ENCODE peak calls at places on chromosomes 11 and 22, in seven cellular contexts. One of them, this sample, is unnamed.

GRCh38 chr22:19663821-19664325 is 50.4 kb upstream of the SEPTIN5 start:
- DNase-seq in GM12864: no peak
- DNase-seq in A172: peak
- DNase-seq in cortex of kidney: no peak
- DNase-seq in A549: no peak
- DNase-seq in ELR: peak
- DNase-seq in anterior cingulate cortex: no peak
- DNase-seq in this sample: peak

GRCh38 chr22:22691055-22691454 is 46.6 kb downstream of the GGTLC2 start:
- DNase-seq in GM12864: no peak
- DNase-seq in A172: no peak
- DNase-seq in cortex of kidney: no peak
- DNase-seq in A549: no peak
- DNase-seq in ELR: no peak
- DNase-seq in anterior cingulate cortex: no peak
- DNase-seq in this sample: no peak

GRCh38 chr22:40732996-40733292 is 53.7 kb downstream of the MCHR1 start:
- DNase-seq in GM12864: no peak
- DNase-seq in A172: no peak
- DNase-seq in cortex of kidney: no peak
- DNase-seq in A549: no peak
- DNase-seq in ELR: no peak
- DNase-seq in anterior cingulate cortex: no peak
- DNase-seq in this sample: no peak

GRCh38 chr11:2325719-2326118 is 23.9 kb downstream of the TSPAN32 start:
- DNase-seq in GM12864: no peak
- DNase-seq in A172: peak
- DNase-seq in cortex of kidney: no peak
- DNase-seq in A549: no peak
- DNase-seq in ELR: no peak
- DNase-seq in anterior cingulate cortex: no peak
- DNase-seq in this sample: peak

GRCh38 chr11:47609675-47610074 is 15.5 kb upstream of the C1QTNF4 start:
- DNase-seq in GM12864: no peak
- DNase-seq in A172: no peak
- DNase-seq in cortex of kidney: no peak
- DNase-seq in A549: no peak
- DNase-seq in ELR: no peak
- DNase-seq in anterior cingulate cortex: no peak
- DNase-seq in this sample: no peak

GRCh38 chr11:62392944-62393628 is 25.7 kb upstream of the SCGB1A1 start:
- DNase-seq in GM12864: no peak
- DNase-seq in A172: peak
- DNase-seq in cortex of kidney: no peak
- DNase-seq in A549: peak
- DNase-seq in ELR: peak
- DNase-seq in anterior cingulate cortex: no peak
- DNase-seq in this sample: no peak

GRCh38 chr11:35418847-35419712 is at the start of gene SLC1A2:
- DNase-seq in GM12864: no peak
- DNase-seq in A172: no peak
- DNase-seq in cortex of kidney: no peak
- DNase-seq in A549: peak
- DNase-seq in ELR: peak
- DNase-seq in anterior cingulate cortex: peak
- DNase-seq in this sample: peak

GRCh38 chr11:102111787-102112653 is 1.8 kb downstream of the YAP1 start:
- DNase-seq in GM12864: no peak
- DNase-seq in A172: peak
- DNase-seq in cortex of kidney: no peak
- DNase-seq in A549: peak
- DNase-seq in ELR: peak
- DNase-seq in anterior cingulate cortex: no peak
- DNase-seq in this sample: peak

GRCh38 chr11:74559934-74560309 is 32.5 kb upstream of the POLD3 start:
- DNase-seq in GM12864: no peak
- DNase-seq in A172: peak
- DNase-seq in cortex of kidney: no peak
- DNase-seq in A549: peak
- DNase-seq in ELR: peak
- DNase-seq in anterior cingulate cortex: no peak
- DNase-seq in this sample: peak

GRCh38 chr11:61477734-61478148 is 30.8 kb upstream of the LRRC10B start:
- DNase-seq in GM12864: no peak
- DNase-seq in A172: no peak
- DNase-seq in cortex of kidney: no peak
- DNase-seq in A549: peak
- DNase-seq in ELR: peak
- DNase-seq in anterior cingulate cortex: peak
- DNase-seq in this sample: peak

GRCh38 chr11:115500547-115501503 is 3.4 kb downstream of the CADM1 start:
- DNase-seq in GM12864: no peak
- DNase-seq in A172: no peak
- DNase-seq in cortex of kidney: no peak
- DNase-seq in A549: no peak
- DNase-seq in ELR: no peak
- DNase-seq in anterior cingulate cortex: no peak
- DNase-seq in this sample: no peak

GRCh38 chr11:75771646-75772410 is 3.2 kb downstream of the DGAT2 start:
- DNase-seq in GM12864: no peak
- DNase-seq in A172: peak
- DNase-seq in cortex of kidney: no peak
- DNase-seq in A549: no peak
- DNase-seq in ELR: peak
- DNase-seq in anterior cingulate cortex: no peak
- DNase-seq in this sample: peak

GRCh38 chr11:120465921-120466534 is 45.5 kb upstream of the GRIK4 start:
- DNase-seq in GM12864: no peak
- DNase-seq in A172: no peak
- DNase-seq in cortex of kidney: no peak
- DNase-seq in A549: no peak
- DNase-seq in ELR: no peak
- DNase-seq in anterior cingulate cortex: no peak
- DNase-seq in this sample: no peak

GRCh38 chr11:2885676-2886081 is at the start of gene CDKN1C:
- DNase-seq in GM12864: no peak
- DNase-seq in A172: peak
- DNase-seq in cortex of kidney: no peak
- DNase-seq in A549: peak
- DNase-seq in ELR: peak
- DNase-seq in anterior cingulate cortex: peak
- DNase-seq in this sample: peak

GRCh38 chr11:117794772-117795629 is 2.0 kb downstream of the DSCAML1 start:
- DNase-seq in GM12864: no peak
- DNase-seq in A172: no peak
- DNase-seq in cortex of kidney: no peak
- DNase-seq in A549: no peak
- DNase-seq in ELR: no peak
- DNase-seq in anterior cingulate cortex: no peak
- DNase-seq in this sample: no peak

GRCh38 chr11:128520886-128521696 is 66.3 kb downstream of the ETS1 start:
- DNase-seq in GM12864: no peak
- DNase-seq in A172: no peak
- DNase-seq in cortex of kidney: no peak
- DNase-seq in A549: no peak
- DNase-seq in ELR: peak
- DNase-seq in anterior cingulate cortex: no peak
- DNase-seq in this sample: no peak

This sample was measured in EH.